ENCODE peak calls at places on chromosome 18, in eight cellular contexts. R is GM23248, M is lower leg skin, H is PC-3, S is K562, X is hepatocyte, K is left lung, W is fibroblast of villous mesenchyme. V is an unnamed sample.

GRCh38 chr18:67260841-67261240 is 255.7 kb downstream of the DSEL start:
- DNase-seq in R (peak), M (no peak), H (no peak), S (no peak), X (no peak), K (no peak), W (no peak), V (no peak)

GRCh38 chr18:59551902-59552635 is 145.2 kb downstream of the CCBE1 start:
- DNase-seq in R (no peak), M (no peak), H (no peak), S (no peak), X (no peak), K (no peak), W (no peak), V (no peak)

GRCh38 chr18:902179-902718 is 2.4 kb upstream of the ADCYAP1 start:
- DNase-seq in R (peak), M (peak), H (peak), S (peak), X (peak), K (no peak), W (peak), V (no peak)

GRCh38 chr18:887716-888115 is 17.0 kb upstream of the ADCYAP1 start:
- DNase-seq in R (no peak), M (no peak), H (peak), S (no peak), X (no peak), K (no peak), W (no peak), V (no peak)

GRCh38 chr18:42281124-42281523 is 326.1 kb downstream of the PIK3C3 start:
- DNase-seq in R (no peak), M (no peak), H (no peak), S (no peak), X (no peak), K (no peak), W (no peak), V (no peak)

GRCh38 chr18:76518543-76519155 is 23.6 kb upstream of the ZNF516 start:
- DNase-seq in R (peak), M (peak), H (no peak), S (no peak), X (peak), K (peak), W (peak), V (no peak)

GRCh38 chr18:59267511-59268126 is 5.6 kb downstream of the RAX start:
- DNase-seq in R (peak), M (no peak), H (no peak), S (no peak), X (no peak), K (no peak), W (no peak), V (no peak)

GRCh38 chr18:57077005-57077735 is 69.7 kb upstream of the BOD1L2 start:
- DNase-seq in R (no peak), M (no peak), H (no peak), S (no peak), X (no peak), K (peak), W (no peak), V (no peak)

GRCh38 chr18:78790960-78791359 is 188.7 kb upstream of the SALL3 start:
- DNase-seq in R (no peak), M (no peak), H (no peak), S (no peak), X (no peak), K (peak), W (no peak), V (no peak)

GRCh38 chr18:3791258-3791657 is 341.3 kb downstream of the TGIF1 start:
- DNase-seq in R (no peak), M (no peak), H (no peak), S (no peak), X (no peak), K (no peak), W (no peak), V (no peak)

GRCh38 chr18:23306842-23307241 is 146.2 kb upstream of the RIOK3 start:
- DNase-seq in R (no peak), M (peak), H (no peak), S (no peak), X (no peak), K (no peak), W (no peak), V (no peak)

GRCh38 chr18:23857756-23858155 is 156.8 kb upstream of the TTC39C start:
- DNase-seq in R (no peak), M (no peak), H (peak), S (no peak), X (peak), K (no peak), W (no peak), V (no peak)

GRCh38 chr18:33014060-33014796 is 241.4 kb upstream of the KLHL14 start:
- DNase-seq in R (no peak), M (no peak), H (peak), S (no peak), X (peak), K (no peak), W (peak), V (no peak)

GRCh38 chr18:27411911-27412310 is 226.8 kb upstream of the CHST9 start:
- DNase-seq in R (peak), M (no peak), H (peak), S (no peak), X (no peak), K (no peak), W (no peak), V (no peak)

GRCh38 chr18:76668546-76668945 is 153.8 kb upstream of the ZNF236 start:
- DNase-seq in R (no peak), M (no peak), H (no peak), S (no peak), X (no peak), K (no peak), W (no peak), V (no peak)

GRCh38 chr18:12336887-12337286 is 28.8 kb downstream of the TUBB6 start:
- DNase-seq in R (peak), M (no peak), H (peak), S (no peak), X (peak), K (no peak), W (peak), V (no peak)

GRCh38 chr18:60506682-60507081 is 134.1 kb upstream of the MC4R start:
- DNase-seq in R (peak), M (no peak), H (no peak), S (no peak), X (no peak), K (no peak), W (peak), V (no peak)

GRCh38 chr18:62847081-62847480 is 131.7 kb downstream of the PHLPP1 start:
- DNase-seq in R (no peak), M (no peak), H (no peak), S (no peak), X (no peak), K (no peak), W (no peak), V (no peak)

GRCh38 chr18:48159816-48160215 is 229.4 kb upstream of the SMAD2 start:
- DNase-seq in R (no peak), M (peak), H (no peak), S (no peak), X (no peak), K (no peak), W (no peak), V (no peak)

DNA sequence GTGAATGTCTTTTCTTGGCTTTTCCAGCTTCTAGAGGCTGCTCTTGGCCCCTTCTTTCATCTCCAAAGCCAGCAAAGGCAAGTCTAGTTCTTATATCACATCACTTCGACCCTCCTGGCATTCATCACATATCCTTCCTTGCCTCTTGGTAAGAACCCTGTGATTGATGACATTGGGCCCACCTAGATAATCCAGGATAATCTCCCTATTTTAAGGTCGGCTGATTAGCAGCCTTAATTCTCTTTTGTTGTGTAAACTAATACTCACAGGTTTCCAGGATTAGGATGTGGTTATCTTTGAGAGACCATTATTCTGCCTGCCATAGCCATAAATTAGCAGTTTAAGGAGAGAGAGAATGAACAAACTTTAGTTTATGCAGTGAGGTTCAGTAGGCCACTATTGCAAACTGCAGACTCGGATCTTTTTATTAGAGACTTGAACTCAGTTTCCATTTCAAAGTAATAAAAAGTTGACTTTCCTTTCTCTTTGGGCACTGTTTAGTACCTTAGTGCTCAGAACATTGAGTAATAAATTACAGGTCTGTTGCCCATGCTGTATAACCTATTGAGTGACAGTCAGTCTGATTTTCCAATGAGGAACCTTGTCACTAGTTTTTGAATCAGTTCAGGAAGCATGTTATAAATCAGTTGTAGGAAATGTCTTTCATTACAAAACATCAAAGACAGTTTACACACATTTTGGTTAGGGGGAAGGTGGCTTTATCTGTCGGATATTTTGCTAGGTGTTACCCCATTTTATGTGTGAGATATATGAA is 4.5 kb downstream of the NDUFV2 start:
- DNase-seq in R (no peak), M (no peak), H (no peak), S (no peak), X (no peak), K (no peak), W (no peak), V (no peak)
- H3K4me3 ChIP-seq in R (no peak), M (no peak), H (peak), S (peak), X (no peak), K (no peak), W (peak), V (no peak)

GRCh38 chr18:10856146-10856545 is 293.2 kb downstream of the PIEZO2 start:
- DNase-seq in R (no peak), M (no peak), H (no peak), S (no peak), X (no peak), K (no peak), W (peak), V (no peak)
- H3K4me3 ChIP-seq in R (no peak), M (no peak), H (no peak), S (no peak), X (no peak), K (no peak), W (no peak), V (no peak)

DNA sequence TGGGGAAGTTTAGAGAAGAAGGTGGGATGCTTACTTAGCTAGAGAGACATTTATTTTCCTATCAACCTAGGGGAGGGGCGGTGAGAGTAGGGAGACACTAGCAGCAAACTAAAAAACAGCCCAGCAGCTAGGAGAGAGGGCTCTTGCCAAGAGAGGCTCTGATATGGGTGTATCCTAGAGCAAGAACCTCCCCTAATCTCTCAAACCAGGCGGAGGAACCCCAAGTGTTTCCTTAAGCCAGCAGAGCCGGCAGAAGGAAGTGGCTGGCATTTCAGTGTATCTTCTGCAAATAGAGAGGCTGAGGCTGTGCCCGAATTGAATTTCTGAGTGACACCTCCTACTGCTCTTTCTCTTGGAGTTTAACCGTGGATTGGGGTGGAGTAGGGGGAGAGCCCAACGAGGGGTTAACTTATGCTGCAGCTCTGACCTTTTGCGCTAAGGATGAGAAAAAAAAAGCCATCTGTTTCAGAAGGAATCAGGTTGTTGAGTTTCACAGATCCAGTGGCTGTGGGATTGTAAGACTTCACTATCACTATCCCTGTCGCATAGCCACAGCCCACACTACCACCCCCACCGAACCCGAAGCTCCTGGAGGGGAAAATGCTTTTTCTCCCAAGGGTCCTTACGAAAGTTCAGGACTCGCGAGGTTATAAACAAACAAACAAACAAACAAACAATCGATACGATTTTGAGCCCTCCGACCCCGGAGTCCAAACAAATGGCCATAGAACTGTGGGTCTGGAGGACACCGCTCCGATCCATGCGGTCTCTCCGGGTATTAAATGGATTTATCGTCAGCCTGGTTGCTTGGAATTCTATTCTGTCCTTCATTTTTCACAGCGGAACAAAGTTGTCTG is 1.3 kb downstream of the ST8SIA5 start:
- DNase-seq in R (no peak), M (no peak), H (no peak), S (no peak), X (no peak), K (no peak), W (no peak), V (no peak)
- H3K4me3 ChIP-seq in R (no peak), M (no peak), H (no peak), S (no peak), X (no peak), K (no peak), W (no peak), V (no peak)

GRCh38 chr18:13611058-13611615 is 115.2 kb downstream of the FAM210A start:
- DNase-seq in R (peak), M (no peak), H (no peak), S (no peak), X (peak), K (no peak), W (peak), V (no peak)

GRCh38 chr18:13608791-13609552 is 117.4 kb downstream of the FAM210A start:
- DNase-seq in R (no peak), M (no peak), H (no peak), S (no peak), X (no peak), K (no peak), W (no peak), V (peak)

GRCh38 chr18:13611616-13612110 is 114.7 kb downstream of the FAM210A start:
- DNase-seq in R (peak), M (no peak), H (no peak), S (no peak), X (peak), K (peak), W (peak), V (no peak)

GRCh38 chr18:13612111-13612997 is 114.0 kb downstream of the FAM210A start:
- DNase-seq in R (peak), M (no peak), H (no peak), S (no peak), X (no peak), K (no peak), W (no peak), V (peak)

DNA sequence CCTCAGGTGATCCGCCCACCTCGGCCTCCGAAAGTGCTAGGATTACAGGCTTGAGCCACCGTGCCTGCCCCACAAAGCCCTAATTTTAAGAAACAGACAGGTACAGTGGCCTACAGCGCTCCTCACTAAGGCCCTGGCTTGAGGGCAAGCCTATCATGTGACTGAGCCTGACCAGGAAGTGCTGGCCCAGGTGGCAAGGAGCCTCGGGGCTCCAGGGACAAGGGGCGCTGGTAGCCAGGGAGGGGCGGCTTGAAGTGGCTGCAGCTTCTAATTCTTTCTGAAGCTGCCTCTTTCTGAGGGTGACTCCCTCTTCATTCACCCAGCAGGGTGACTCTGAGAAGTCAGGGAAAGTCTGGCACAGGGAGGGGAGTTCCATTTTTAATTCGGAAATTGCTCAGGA is 115.8 kb downstream of the FAM210A start:
- DNase-seq in R (peak), M (no peak), H (no peak), S (no peak), X (no peak), K (no peak), W (no peak), V (no peak)
- H3K4me3 ChIP-seq in R (peak), M (no peak), H (no peak), S (no peak), X (no peak), K (no peak), W (no peak), V (peak)

GRCh38 chr18:70291295-70291574 is 2.4 kb downstream of the SOCS6 start:
- DNase-seq in R (no peak), M (no peak), H (no peak), S (no peak), X (no peak), K (no peak), W (no peak), V (no peak)
- H3K4me3 ChIP-seq in R (peak), M (no peak), H (peak), S (no peak), X (no peak), K (no peak), W (peak), V (no peak)

GRCh38 chr18:35121038-35121437 is 79.8 kb downstream of the MAPRE2 start:
- DNase-seq in R (no peak), M (no peak), H (no peak), S (no peak), X (no peak), K (no peak), W (no peak), V (no peak)

GRCh38 chr18:35118641-35119040 is 77.4 kb downstream of the MAPRE2 start:
- DNase-seq in R (no peak), M (no peak), H (no peak), S (no peak), X (no peak), K (no peak), W (no peak), V (no peak)

GRCh38 chr18:35116784-35117318 is 75.6 kb downstream of the MAPRE2 start:
- DNase-seq in R (no peak), M (no peak), H (no peak), S (no peak), X (no peak), K (no peak), W (no peak), V (no peak)

GRCh38 chr18:35117372-35117771 is 76.2 kb downstream of the MAPRE2 start:
- DNase-seq in R (no peak), M (no peak), H (no peak), S (no peak), X (no peak), K (no peak), W (no peak), V (peak)

DNA sequence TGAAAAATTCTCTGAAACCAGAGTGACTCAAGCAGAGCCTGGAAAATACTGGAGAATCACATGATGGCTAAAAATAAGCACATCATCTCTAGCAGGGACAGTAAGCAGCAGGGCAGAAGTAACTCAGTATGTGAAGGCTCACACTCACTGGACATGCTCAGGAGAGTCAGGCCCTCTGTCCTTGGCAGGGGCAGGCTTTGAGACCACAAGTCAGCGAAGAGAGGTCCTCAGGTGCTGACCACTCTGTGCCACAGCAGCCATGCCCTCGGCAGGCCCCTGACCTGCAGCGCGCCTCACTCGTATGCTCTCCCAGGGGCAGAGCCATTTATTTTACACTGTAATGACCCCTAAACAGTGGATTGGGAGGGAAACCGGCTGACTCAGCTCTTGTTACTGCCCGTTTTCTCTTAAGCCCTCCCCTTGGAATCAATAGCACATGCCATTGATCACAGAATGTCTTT is 76.8 kb downstream of the MAPRE2 start:
- DNase-seq in R (peak), M (no peak), H (no peak), S (no peak), X (no peak), K (no peak), W (peak), V (no peak)
- H3K4me3 ChIP-seq in R (peak), M (no peak), H (no peak), S (no peak), X (no peak), K (no peak), W (no peak), V (no peak)

DNA sequence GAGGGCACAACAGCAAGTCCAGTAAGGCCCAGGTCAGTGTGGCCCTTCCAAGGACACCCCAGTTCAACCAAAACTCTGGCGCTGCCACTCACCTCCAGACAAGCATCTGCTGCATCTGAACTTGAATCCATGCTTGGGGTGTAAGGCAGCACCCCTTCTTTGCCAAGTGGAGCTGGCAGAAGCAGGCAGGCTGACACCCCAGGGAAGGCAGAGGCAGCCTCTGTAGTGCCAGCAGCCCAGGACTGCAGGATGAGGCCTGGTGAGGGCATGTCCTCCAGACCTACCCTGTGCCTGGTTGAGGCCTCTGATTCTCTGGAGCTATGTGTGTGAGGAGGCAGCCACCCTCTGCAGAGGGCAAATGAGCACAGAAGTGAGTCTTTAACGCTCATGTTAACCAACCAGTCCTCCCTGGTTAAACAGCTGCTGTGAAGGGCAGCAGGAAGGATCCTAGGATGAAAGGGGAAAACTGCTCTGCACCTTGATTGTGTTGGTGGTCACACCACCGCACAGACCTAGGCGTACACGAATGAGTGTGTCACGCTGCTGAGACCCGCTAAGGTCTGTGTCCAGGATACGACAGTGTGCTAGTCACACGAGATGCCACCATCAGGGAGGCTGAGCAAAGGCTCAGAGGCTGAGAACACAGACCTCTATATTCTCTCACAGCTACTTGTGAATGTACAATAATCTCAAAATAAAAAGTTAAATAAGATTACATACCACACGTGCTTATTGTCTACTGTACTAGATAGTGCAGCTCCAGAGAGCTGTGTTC is 2.2 kb downstream of the PARD6G start:
- DNase-seq in R (no peak), M (peak), H (no peak), S (no peak), X (peak), K (no peak), W (no peak), V (no peak)
- H3K4me3 ChIP-seq in R (no peak), M (no peak), H (no peak), S (no peak), X (no peak), K (no peak), W (no peak), V (no peak)

GRCh38 chr18:36655074-36655473 is 173.7 kb downstream of the TPGS2 start:
- DNase-seq in R (no peak), M (peak), H (no peak), S (no peak), X (no peak), K (no peak), W (no peak), V (no peak)

GRCh38 chr18:36658611-36659010 is 170.2 kb downstream of the TPGS2 start:
- DNase-seq in R (no peak), M (no peak), H (no peak), S (no peak), X (no peak), K (no peak), W (no peak), V (no peak)

GRCh38 chr18:36653870-36654269 is 174.9 kb downstream of the TPGS2 start:
- DNase-seq in R (no peak), M (peak), H (no peak), S (no peak), X (no peak), K (no peak), W (no peak), V (peak)

GRCh38 chr18:36653141-36653869 is 175.5 kb downstream of the TPGS2 start:
- DNase-seq in R (no peak), M (no peak), H (no peak), S (no peak), X (no peak), K (no peak), W (no peak), V (peak)

GRCh38 chr18:36655894-36656293 is 172.9 kb downstream of the TPGS2 start:
- DNase-seq in R (no peak), M (no peak), H (no peak), S (no peak), X (no peak), K (no peak), W (no peak), V (peak)
- H3K4me3 ChIP-seq in R (no peak), M (no peak), H (no peak), S (no peak), X (no peak), K (no peak), W (no peak), V (no peak)